ENCODE peak calls at places on chromosomes 5 and 9, in five cellular contexts. G is GM20000, B is iris pigment epithelial cell, U is BE2C, Y is hippocampal formation. N is an unnamed sample.

GRCh38 chr5:28877050-28877449 is 1838.7 kb upstream of the CDH9 start:
- DNase-seq in G (no peak), B (no peak), U (no peak), Y (no peak), N (no peak)

GRCh38 chr5:17238521-17239041 is 21.1 kb downstream of the BASP1 start:
- DNase-seq in G (no peak), B (peak), U (no peak), Y (no peak), N (no peak)

GRCh38 chr5:102911973-102912372 is 156.9 kb downstream of the PAM start:
- DNase-seq in G (no peak), B (peak), U (no peak), Y (no peak), N (no peak)

GRCh38 chr5:67206381-67207328 is 10.1 kb upstream of the CD180 start:
- DNase-seq in G (peak), B (peak), U (no peak), Y (no peak), N (no peak)

GRCh38 chr5:137234973-137235943 is 263.9 kb downstream of the SPOCK1 start:
- DNase-seq in G (no peak), B (peak), U (no peak), Y (no peak), N (no peak)

GRCh38 chr9:94813379-94813778 is 86.9 kb downstream of the AOPEP start:
- DNase-seq in G (no peak), B (no peak), U (no peak), Y (no peak), N (no peak)

GRCh38 chr5:128579669-128580068 is 41.6 kb upstream of the FBN2 start:
- DNase-seq in G (no peak), B (peak), U (no peak), Y (no peak), N (no peak)

GRCh38 chr5:167745868-167746267 is 545.6 kb upstream of the WWC1 start:
- DNase-seq in G (no peak), B (no peak), U (no peak), Y (no peak), N (no peak)

GRCh38 chr5:55160493-55161209 is 680 bp downstream of the GPX8 start:
- DNase-seq in G (no peak), B (peak), U (no peak), Y (no peak), N (no peak)

N was measured in SK-N-SH.